ENCODE peak calls at places on chromosomes 6 and 20, in seven cellular contexts. D, A, N, U, Y, V and L are unnamed samples.

GRCh38 chr6:33962186-33962585 is 158.4 kb upstream of the MLN start:
- DNase-seq in D (no peak), A (no peak), N (no peak), U (no peak), Y (no peak), V (no peak), L (no peak)

GRCh38 chr6:45657243-45657642 is 279.5 kb upstream of the SUPT3H start:
- DNase-seq in D (no peak), A (no peak), N (no peak), U (no peak), Y (no peak), V (no peak), L (no peak)

GRCh38 chr20:46090095-46090388 is 280 bp upstream of the NCOA5 start:
- DNase-seq in D (no peak), A (no peak), N (no peak), U (no peak), Y (no peak), V (no peak), L (no peak)

GRCh38 chr6:70028246-70028645 is 161.9 kb downstream of the COL19A1 start:
- DNase-seq in D (no peak), A (no peak), N (no peak), U (no peak), Y (no peak), V (no peak), L (no peak)

GRCh38 chr6:50143011-50143719 is 93.4 kb upstream of the DEFB112 start:
- DNase-seq in D (no peak), A (no peak), N (no peak), U (no peak), Y (no peak), V (no peak), L (no peak)

GRCh38 chr20:5835870-5836269 is 85.7 kb downstream of the SHLD1 start:
- DNase-seq in D (no peak), A (no peak), N (no peak), U (no peak), Y (no peak), V (no peak), L (no peak)

GRCh38 chr6:84422380-84422968 is 195.0 kb upstream of the CEP162 start:
- DNase-seq in D (peak), A (peak), N (peak), U (peak), Y (peak), V (no peak), L (no peak)

GRCh38 chr6:44977406-44977740 is 350.8 kb upstream of the RUNX2 start:
- DNase-seq in D (no peak), A (no peak), N (no peak), U (no peak), Y (no peak), V (no peak), L (no peak)

GRCh38 chr20:21006611-21007010 is 99.5 kb downstream of the LINC00237 start:
- DNase-seq in D (no peak), A (no peak), N (no peak), U (no peak), Y (no peak), V (no peak), L (no peak)

GRCh38 chr6:147508073-147508870 is at the start of gene SAMD5:
- DNase-seq in D (peak), A (peak), N (peak), U (peak), Y (peak), V (no peak), L (no peak)

GRCh38 chr6:33427585-33428218 is 7.8 kb downstream of the SYNGAP1 start:
- DNase-seq in D (no peak), A (peak), N (no peak), U (peak), Y (no peak), V (no peak), L (peak)

GRCh38 chr20:2759143-2759542 is 41.3 kb downstream of the CPXM1 start:
- DNase-seq in D (no peak), A (no peak), N (no peak), U (no peak), Y (no peak), V (no peak), L (no peak)

GRCh38 chr6:12570461-12571030 is 146.0 kb upstream of the PHACTR1 start:
- DNase-seq in D (no peak), A (no peak), N (no peak), U (no peak), Y (no peak), V (no peak), L (no peak)

GRCh38 chr20:58712116-58712822 is 19.7 kb downstream of the NPEPL1 start:
- DNase-seq in D (no peak), A (no peak), N (no peak), U (peak), Y (no peak), V (no peak), L (no peak)

GRCh38 chr6:57198926-57199636 is 23.0 kb downstream of the RAB23 start:
- DNase-seq in D (no peak), A (no peak), N (no peak), U (no peak), Y (no peak), V (no peak), L (peak)

GRCh38 chr6:71080151-71080550 is 123.3 kb upstream of the B3GAT2 start:
- DNase-seq in D (no peak), A (no peak), N (no peak), U (no peak), Y (no peak), V (no peak), L (no peak)

GRCh38 chr6:17042422-17043147 is 59.3 kb upstream of the STMND1 start:
- DNase-seq in D (peak), A (no peak), N (peak), U (peak), Y (peak), V (no peak), L (no peak)

GRCh38 chr6:136607932-136608772 is 57.9 kb upstream of the MAP7 start:
- DNase-seq in D (peak), A (peak), N (no peak), U (peak), Y (peak), V (peak), L (no peak)

GRCh38 chr6:75196051-75196743 is 9.7 kb downstream of the COL12A1 start:
- DNase-seq in D (no peak), A (no peak), N (no peak), U (no peak), Y (no peak), V (no peak), L (no peak)

GRCh38 chr6:158869010-158869603 is 49.9 kb upstream of the EZR start:
- DNase-seq in D (peak), A (peak), N (no peak), U (no peak), Y (no peak), V (peak), L (no peak)

GRCh38 chr20:2692886-2693285 is 306 bp downstream of the EBF4 start:
- DNase-seq in D (no peak), A (peak), N (no peak), U (no peak), Y (no peak), V (no peak), L (no peak)

GRCh38 chr6:89707766-89708165 is 69.2 kb upstream of the LYRM2 start:
- DNase-seq in D (no peak), A (no peak), N (no peak), U (no peak), Y (no peak), V (no peak), L (no peak)

GRCh38 chr6:37779902-37780628 is 39.5 kb upstream of the ZFAND3 start:
- DNase-seq in D (no peak), A (no peak), N (no peak), U (no peak), Y (no peak), V (no peak), L (no peak)

GRCh38 chr6:158879180-158879579 is 60.0 kb upstream of the EZR start:
- DNase-seq in D (no peak), A (no peak), N (no peak), U (no peak), Y (no peak), V (no peak), L (no peak)

GRCh38 chr20:45998761-45999160 is 9.9 kb upstream of the MMP9 start:
- DNase-seq in D (no peak), A (no peak), N (no peak), U (no peak), Y (no peak), V (no peak), L (no peak)

GRCh38 chr6:28841290-28841689 is 82.5 kb downstream of the TRIM27 start:
- DNase-seq in D (no peak), A (no peak), N (no peak), U (no peak), Y (no peak), V (no peak), L (peak)

GRCh38 chr6:13431861-13432465 is 55.4 kb downstream of the GFOD1 start:
- DNase-seq in D (no peak), A (peak), N (no peak), U (no peak), Y (peak), V (peak), L (no peak)

GRCh38 chr6:42177514-42178364 is 4.6 kb downstream of the GUCA1A start:
- DNase-seq in D (no peak), A (no peak), N (peak), U (peak), Y (no peak), V (no peak), L (no peak)

GRCh38 chr6:165770430-165771082 is 107.5 kb upstream of the PDE10A start:
- DNase-seq in D (no peak), A (no peak), N (no peak), U (no peak), Y (no peak), V (no peak), L (no peak)

GRCh38 chr6:43223175-43223574 is 6.1 kb downstream of the DNPH1 start:
- DNase-seq in D (no peak), A (no peak), N (no peak), U (no peak), Y (no peak), V (no peak), L (no peak)

GRCh38 chr6:151005896-151006632 is 140.6 kb downstream of the MTHFD1L start:
- DNase-seq in D (no peak), A (no peak), N (no peak), U (no peak), Y (no peak), V (no peak), L (no peak)

GRCh38 chr20:53819973-53820451 is 226.4 kb upstream of the ZNF217 start:
- DNase-seq in D (no peak), A (no peak), N (no peak), U (no peak), Y (no peak), V (no peak), L (no peak)

GRCh38 chr6:26520840-26521484 is 17.2 kb upstream of the HMGN4 start:
- DNase-seq in D (peak), A (peak), N (no peak), U (peak), Y (peak), V (no peak), L (peak)

GRCh38 chr6:7058250-7058923 is 49.4 kb upstream of the RREB1 start:
- DNase-seq in D (peak), A (peak), N (no peak), U (no peak), Y (peak), V (no peak), L (peak)

GRCh38 chr20:47985092-47985850 is 200.0 kb upstream of the SULF2 start:
- DNase-seq in D (no peak), A (peak), N (no peak), U (no peak), Y (no peak), V (no peak), L (peak)

GRCh38 chr6:21505574-21505990 is 88.0 kb upstream of the SOX4 start:
- DNase-seq in D (no peak), A (no peak), N (no peak), U (no peak), Y (peak), V (no peak), L (no peak)

GRCh38 chr6:44569131-44569530 is 181.6 kb downstream of the CDC5L start:
- DNase-seq in D (no peak), A (no peak), N (no peak), U (no peak), Y (no peak), V (no peak), L (no peak)

GRCh38 chr20:2804921-2805681 is 4.7 kb upstream of the CPXM1 start:
- DNase-seq in D (no peak), A (no peak), N (no peak), U (peak), Y (no peak), V (no peak), L (no peak)

GRCh38 chr20:36830791-36831691 is 44.9 kb upstream of the TLDC2 start:
- DNase-seq in D (no peak), A (no peak), N (no peak), U (peak), Y (no peak), V (no peak), L (no peak)

GRCh38 chr20:49167811-49168507 is 20.2 kb downstream of the STAU1 start:
- DNase-seq in D (no peak), A (no peak), N (no peak), U (no peak), Y (no peak), V (no peak), L (no peak)
- TF ChIP-seq JUND in D (no peak), A (no peak), N (no peak), U (no peak), Y (no peak), V (no peak), L (no peak)

GRCh38 chr6:3287976-3288707 is 29.4 kb downstream of the PSMG4 start:
- DNase-seq in D (no peak), A (peak), N (no peak), U (no peak), Y (no peak), V (no peak), L (no peak)
- TF ChIP-seq JUND in D (no peak), A (peak), N (no peak), U (no peak), Y (no peak), V (no peak), L (no peak)

DNA sequence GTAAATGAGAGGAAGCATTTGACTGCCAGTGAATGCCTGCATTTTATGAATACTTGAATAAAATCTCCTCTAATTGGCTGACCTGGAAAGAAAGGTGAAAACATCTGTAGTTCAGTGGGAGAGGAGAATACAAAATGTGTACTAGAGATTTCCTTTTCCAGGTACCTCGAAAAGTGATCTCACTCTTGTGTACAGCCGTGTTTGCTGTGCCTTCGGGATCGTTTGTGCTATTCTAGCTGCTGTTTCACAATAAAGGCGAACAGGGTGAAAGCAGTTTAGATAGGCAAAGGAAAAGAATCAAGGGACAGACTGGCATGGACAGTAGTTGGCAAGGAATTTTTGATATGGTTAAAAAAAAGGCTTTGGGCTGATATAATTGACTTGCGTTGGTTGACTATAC is 112.3 kb downstream of the ARID1B start:
- DNase-seq in D (no peak), A (no peak), N (no peak), U (no peak), Y (no peak), V (no peak), L (no peak)
- TF ChIP-seq JUND in D (no peak), A (no peak), N (no peak), U (no peak), Y (no peak), V (no peak), L (no peak)

DNA sequence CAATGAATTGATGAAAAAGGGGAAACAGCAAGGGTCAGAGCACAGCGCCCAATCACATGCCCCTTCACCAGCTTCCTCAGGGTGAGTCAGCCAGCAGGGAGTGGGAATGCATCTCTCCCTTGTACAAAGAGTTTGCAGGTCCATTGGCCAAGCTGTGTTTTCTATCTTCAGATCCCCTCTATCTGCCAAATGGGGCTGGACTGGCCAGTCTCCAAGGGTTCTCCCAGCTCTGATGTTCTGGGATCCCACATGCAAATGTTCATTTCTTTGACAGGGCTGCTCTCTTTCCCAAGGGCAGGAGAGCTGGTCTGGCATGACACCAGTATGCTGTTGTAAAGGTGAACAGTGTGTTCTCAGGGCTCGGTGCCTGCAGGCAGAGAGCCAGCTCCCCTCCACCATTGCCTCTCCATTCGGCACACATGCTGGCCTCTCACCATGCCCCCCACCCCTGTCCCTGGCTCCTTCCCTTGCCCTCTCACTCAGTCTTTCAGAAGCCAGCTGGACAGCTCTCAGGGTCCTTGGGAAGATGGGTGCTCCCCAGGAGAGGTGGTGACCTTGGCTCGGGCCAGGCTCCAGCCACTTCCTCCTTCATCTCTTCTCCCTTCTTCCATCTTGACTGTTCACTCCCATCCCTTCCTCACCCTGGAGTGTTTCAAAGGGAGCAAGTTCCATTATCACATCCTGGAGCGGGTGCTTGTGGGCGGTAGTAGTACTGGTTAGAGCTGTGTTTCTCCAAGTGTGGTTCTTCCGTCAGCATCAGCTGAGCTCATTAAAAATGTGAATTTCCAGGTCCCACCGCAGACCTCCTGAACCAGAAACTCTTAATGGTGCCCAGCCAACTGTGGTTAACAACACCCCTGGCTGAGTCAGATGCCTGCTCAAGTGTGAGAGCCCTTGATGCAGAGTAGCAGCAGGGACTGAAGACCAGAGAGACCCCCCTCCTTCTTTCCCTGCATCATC is 24.7 kb downstream of the ANGPT4 start:
- DNase-seq in D (no peak), A (no peak), N (no peak), U (no peak), Y (no peak), V (peak), L (no peak)
- TF ChIP-seq JUND in D (no peak), A (no peak), N (no peak), U (no peak), Y (no peak), V (no peak), L (no peak)

GRCh38 chr6:48985025-48985424 is 478.0 kb downstream of the MMUT start:
- DNase-seq in D (no peak), A (no peak), N (no peak), U (no peak), Y (no peak), V (no peak), L (no peak)
- TF ChIP-seq JUND in D (no peak), A (no peak), N (no peak), U (no peak), Y (no peak), V (no peak), L (no peak)

GRCh38 chr6:148758492-148758891 is 11.7 kb downstream of the UST start:
- DNase-seq in D (no peak), A (no peak), N (no peak), U (no peak), Y (no peak), V (peak), L (no peak)
- TF ChIP-seq JUND in D (no peak), A (no peak), N (no peak), U (no peak), Y (no peak), V (peak), L (no peak)